ENCODE peak calls at places on chromosomes 12 and 14, in four cellular contexts. Z, H, S and K are unnamed samples.

GRCh38 chr12:114275937-114276785 is 129.8 kb downstream of the TBX5 start:
- DNase-seq in Z (no peak), H (no peak), S (no peak), K (no peak)

GRCh38 chr14:36134026-36134425 is 42.5 kb downstream of the PTCSC3 start:
- DNase-seq in Z (no peak), H (no peak), S (no peak), K (no peak)

GRCh38 chr12:69405466-69405865 is 45.9 kb downstream of the YEATS4 start:
- DNase-seq in Z (no peak), H (peak), S (no peak), K (peak)

GRCh38 chr12:110403975-110404675 is 617 bp upstream of the ANAPC7 start:
- DNase-seq in Z (peak), H (no peak), S (peak), K (peak)

GRCh38 chr14:45085004-45085403 is 1.1 kb downstream of the PRPF39 start:
- DNase-seq in Z (no peak), H (no peak), S (no peak), K (peak)

GRCh38 chr14:35213143-35213788 is 78.9 kb upstream of the PSMA6 start:
- DNase-seq in Z (no peak), H (no peak), S (no peak), K (no peak)

GRCh38 chr14:53953828-53954550 is 2.6 kb downstream of the BMP4 start:
- DNase-seq in Z (no peak), H (no peak), S (no peak), K (no peak)

GRCh38 chr12:57993030-57993429 is 51.7 kb downstream of the ATP23 start:
- DNase-seq in Z (no peak), H (no peak), S (no peak), K (no peak)

GRCh38 chr12:16587514-16587913 is 18.4 kb downstream of the LMO3 start:
- DNase-seq in Z (no peak), H (no peak), S (no peak), K (no peak)

GRCh38 chr14:93965287-93965821 is 11.0 kb downstream of the ASB2 start:
- DNase-seq in Z (no peak), H (peak), S (no peak), K (no peak)

GRCh38 chr12:64900540-64900939 is 76.1 kb downstream of the TBC1D30 start:
- DNase-seq in Z (no peak), H (no peak), S (no peak), K (no peak)

GRCh38 chr12:25648460-25648859 is 95.4 kb upstream of the LMNTD1 start:
- DNase-seq in Z (no peak), H (peak), S (no peak), K (peak)

GRCh38 chr14:78863143-78863542 is 693.0 kb downstream of the NRXN3 start:
- DNase-seq in Z (no peak), H (no peak), S (no peak), K (no peak)

GRCh38 chr12:93777249-93777648 is 100.1 kb downstream of the CRADD start:
- DNase-seq in Z (no peak), H (no peak), S (no peak), K (no peak)

GRCh38 chr12:52683575-52684300 is 3.5 kb upstream of the KRT1 start:
- DNase-seq in Z (no peak), H (no peak), S (no peak), K (no peak)

GRCh38 chr12:49389092-49389703 is 21.9 kb downstream of the SPATS2 start:
- DNase-seq in Z (peak), H (no peak), S (no peak), K (no peak)

GRCh38 chr12:92138626-92139025 is 7.0 kb downstream of the BTG1 start:
- DNase-seq in Z (no peak), H (no peak), S (no peak), K (no peak)